ENCODE peak calls at places on chromosomes 12 and 14, in five cellular contexts. S is CD8-positive, alpha-beta memory T cell; N is upper lobe of right lung; X is tibial artery; A is PC-3. V is an unnamed sample.
A peak's percentile ranks its signal among the peaks of the same experiment; 100 is the strongest.

GRCh38 chr12:49389092-49389703 is 21.9 kb downstream of the SPATS2 start:
- DNase-seq in S (peak; percentile 38), N (peak; percentile 78), X (peak; percentile 27), A (no peak), V (no peak)

GRCh38 chr14:52790011-52790755 is 1.2 kb downstream of the GNPNAT1 start:
- DNase-seq in S (no peak), N (no peak), X (no peak), A (peak; percentile 31), V (no peak)

GRCh38 chr14:49692895-49693737 is at the start of gene KLHDC1:
- DNase-seq in S (peak; percentile 77), N (peak; percentile 95), X (peak; percentile 88), A (peak; percentile 68), V (peak; percentile 83)

GRCh38 chr12:88420460-88420859 is 159.8 kb downstream of the KITLG start:
- DNase-seq in S (no peak), N (no peak), X (no peak), A (peak; percentile 92), V (no peak)

GRCh38 chr12:85866929-85867776 is 6.9 kb upstream of the NTS start:
- DNase-seq in S (no peak), N (no peak), X (no peak), A (peak; percentile 72), V (no peak)

GRCh38 chr12:6603095-6603567 is 4.0 kb downstream of the CHD4 start:
- DNase-seq in S (peak; percentile 32), N (no peak), X (peak; percentile 62), A (no peak), V (no peak)

GRCh38 chr12:116880817-116881324 is 370 bp downstream of the HRK start:
- DNase-seq in S (peak; percentile 13), N (peak; percentile 69), X (no peak), A (peak; percentile 72), V (no peak)

GRCh38 chr14:96502621-96503251 is 554 bp downstream of the PAPOLA start:
- DNase-seq in S (no peak), N (peak; percentile 85), X (peak; percentile 54), A (peak; percentile 23), V (peak; percentile 39)

GRCh38 chr12:99093166-99093565 is 448.1 kb downstream of the APAF1 start:
- DNase-seq in S (no peak), N (no peak), X (no peak), A (no peak), V (no peak)

GRCh38 chr12:92342574-92342973 is 196.9 kb upstream of the BTG1 start:
- DNase-seq in S (no peak), N (no peak), X (no peak), A (no peak), V (no peak)

GRCh38 chr14:61091657-61092273 is 110.7 kb downstream of the SLC38A6 start:
- DNase-seq in S (no peak), N (no peak), X (no peak), A (no peak), V (no peak)

GRCh38 chr12:13179159-13180074 is 17.1 kb upstream of the EMP1 start:
- DNase-seq in S (peak; percentile 9), N (peak; percentile 77), X (peak; percentile 54), A (peak; percentile 74), V (no peak)

GRCh38 chr12:30257614-30258013 is 438.1 kb downstream of the IPO8 start:
- DNase-seq in S (no peak), N (no peak), X (no peak), A (no peak), V (no peak)

GRCh38 chr12:94954029-94954685 is 49.3 kb downstream of the NDUFA12 start:
- DNase-seq in S (no peak), N (no peak), X (no peak), A (peak; percentile 90), V (no peak)

GRCh38 chr14:91405241-91405721 is 12.3 kb downstream of the CCDC88C start:
- DNase-seq in S (peak; percentile 77), N (no peak), X (no peak), A (no peak), V (no peak)

GRCh38 chr14:106556665-106557289 is 1030.4 kb downstream of the TMEM121 start:
- DNase-seq in S (peak; percentile 36), N (peak; percentile 84), X (no peak), A (peak; percentile 13), V (no peak)

GRCh38 chr14:46686652-46687051 is 35.1 kb upstream of the RPL10L start:
- DNase-seq in S (no peak), N (no peak), X (no peak), A (no peak), V (no peak)

GRCh38 chr12:92927436-92928116 is 1.5 kb downstream of the EEA1 start:
- DNase-seq in S (peak; percentile 13), N (no peak), X (no peak), A (peak; percentile 66), V (no peak)

GRCh38 chr12:88111074-88111652 is 30.7 kb downstream of the CEP290 start:
- DNase-seq in S (peak; percentile 0), N (no peak), X (no peak), A (peak; percentile 76), V (no peak)

GRCh38 chr12:26845057-26845666 is 12.2 kb upstream of the ITPR2 start:
- DNase-seq in S (no peak), N (peak; percentile 73), X (peak; percentile 64), A (peak; percentile 78), V (no peak)

GRCh38 chr12:9906888-9907287 is 25.3 kb downstream of the CLEC2A start:
- DNase-seq in S (peak; percentile 71), N (no peak), X (no peak), A (no peak), V (no peak)

GRCh38 chr12:76860301-76860700 is 18.5 kb downstream of the CSRP2 start:
- DNase-seq in S (no peak), N (no peak), X (no peak), A (no peak), V (no peak)

GRCh38 chr12:115983226-115983798 is 294.2 kb downstream of the MED13L start:
- DNase-seq in S (no peak), N (no peak), X (no peak), A (peak; percentile 53), V (no peak)

GRCh38 chr14:59069455-59069854 is 119.0 kb upstream of the DAAM1 start:
- DNase-seq in S (no peak), N (no peak), X (no peak), A (no peak), V (no peak)

GRCh38 chr14:59063259-59063658 is 125.2 kb upstream of the DAAM1 start:
- DNase-seq in S (no peak), N (no peak), X (no peak), A (no peak), V (no peak)

DNA sequence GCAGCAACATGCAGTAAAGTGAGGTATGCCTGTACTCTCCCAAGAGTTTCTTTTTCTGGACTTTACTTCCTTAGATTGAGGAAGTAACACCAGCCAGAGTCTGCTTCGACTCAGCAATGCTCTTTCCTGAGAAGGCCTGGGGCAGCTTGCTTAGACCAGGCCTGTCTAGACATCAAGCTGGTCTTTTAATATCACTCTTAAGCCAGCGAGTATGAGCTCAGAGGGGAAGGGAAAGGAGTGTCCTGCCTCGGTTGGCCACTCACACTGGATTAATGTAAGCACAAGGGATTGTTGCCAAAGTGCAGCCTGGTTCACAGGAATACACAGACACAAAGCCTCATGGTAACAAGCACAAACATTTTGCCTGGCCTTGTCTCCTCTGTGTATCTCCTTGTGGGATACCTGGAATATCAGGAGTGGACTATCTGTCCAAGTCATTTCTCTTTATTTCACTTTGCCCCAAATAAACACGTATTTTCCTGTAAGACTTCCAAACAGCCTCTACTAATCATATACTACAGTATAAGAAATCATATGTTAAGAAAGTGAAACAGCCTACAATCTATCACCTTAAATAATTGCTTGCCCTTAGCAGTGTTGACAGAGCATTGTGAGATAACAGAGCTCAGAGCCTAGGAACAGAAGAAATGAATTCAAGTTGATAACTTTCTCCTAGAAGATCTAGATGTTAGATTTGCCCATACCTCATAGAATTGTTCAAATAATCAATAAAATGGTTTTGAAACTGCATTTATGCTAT is 121.2 kb upstream of the DAAM1 start:
- DNase-seq in S (no peak), N (no peak), X (no peak), A (no peak), V (no peak)
- H3K27ac ChIP-seq in S (no peak overlapping the region), N (no peak overlapping the region), X (no peak overlapping the region), A (no peak overlapping the region), V (no peak overlapping the region)

GRCh38 chr14:36510078-36510799 is 9.8 kb downstream of the NKX2-1 start:
- DNase-seq in S (no peak), N (peak; percentile 77), X (no peak), A (no peak), V (no peak)
- H3K27ac ChIP-seq in S (no peak overlapping the region), N (peak overlapping the region; percentile 91), X (no peak overlapping the region), A (no peak overlapping the region), V (no peak overlapping the region)

DNA sequence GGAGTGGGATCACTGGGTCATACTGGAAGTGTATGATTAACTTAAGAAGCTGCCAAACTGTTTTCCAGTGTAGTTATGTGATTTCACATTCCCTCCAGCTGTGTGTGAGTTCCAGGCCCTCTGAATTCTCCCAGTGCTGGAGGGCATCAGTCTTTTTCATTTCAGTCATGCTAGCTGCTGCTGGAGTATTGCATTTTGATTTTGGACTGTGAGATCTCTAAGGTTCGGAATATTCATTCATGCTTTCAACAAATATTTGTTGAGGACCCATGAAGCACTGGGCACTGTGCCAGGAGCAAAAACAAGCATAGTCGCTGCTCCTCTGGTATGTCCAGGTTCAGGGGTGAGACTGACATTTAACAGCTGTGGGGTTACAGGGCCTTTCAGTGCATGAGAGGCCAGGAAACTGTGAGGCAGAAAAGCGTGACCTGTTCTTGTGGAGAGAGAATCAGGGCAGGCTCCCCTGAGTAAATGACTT is 133.2 kb downstream of the SCARB1 start:
- DNase-seq in S (no peak), N (no peak), X (no peak), A (peak; percentile 68), V (no peak)
- H3K27ac ChIP-seq in S (no peak overlapping the region), N (peak overlapping the region; percentile 70), X (peak overlapping the region; percentile 75), A (peak overlapping the region; percentile 36), V (no peak overlapping the region)

GRCh38 chr14:21258889-21259787 is 10.1 kb downstream of the HNRNPC start:
- DNase-seq in S (no peak), N (no peak), X (no peak), A (no peak), V (no peak)

GRCh38 chr14:21255385-21256101 is 13.7 kb downstream of the HNRNPC start:
- DNase-seq in S (no peak), N (no peak), X (no peak), A (no peak), V (no peak)

GRCh38 chr14:21256539-21257394 is 12.5 kb downstream of the HNRNPC start:
- DNase-seq in S (no peak), N (no peak), X (no peak), A (no peak), V (no peak)

GRCh38 chr14:21258194-21258888 is 10.9 kb downstream of the HNRNPC start:
- DNase-seq in S (no peak), N (peak; percentile 68), X (no peak), A (no peak), V (no peak)

DNA sequence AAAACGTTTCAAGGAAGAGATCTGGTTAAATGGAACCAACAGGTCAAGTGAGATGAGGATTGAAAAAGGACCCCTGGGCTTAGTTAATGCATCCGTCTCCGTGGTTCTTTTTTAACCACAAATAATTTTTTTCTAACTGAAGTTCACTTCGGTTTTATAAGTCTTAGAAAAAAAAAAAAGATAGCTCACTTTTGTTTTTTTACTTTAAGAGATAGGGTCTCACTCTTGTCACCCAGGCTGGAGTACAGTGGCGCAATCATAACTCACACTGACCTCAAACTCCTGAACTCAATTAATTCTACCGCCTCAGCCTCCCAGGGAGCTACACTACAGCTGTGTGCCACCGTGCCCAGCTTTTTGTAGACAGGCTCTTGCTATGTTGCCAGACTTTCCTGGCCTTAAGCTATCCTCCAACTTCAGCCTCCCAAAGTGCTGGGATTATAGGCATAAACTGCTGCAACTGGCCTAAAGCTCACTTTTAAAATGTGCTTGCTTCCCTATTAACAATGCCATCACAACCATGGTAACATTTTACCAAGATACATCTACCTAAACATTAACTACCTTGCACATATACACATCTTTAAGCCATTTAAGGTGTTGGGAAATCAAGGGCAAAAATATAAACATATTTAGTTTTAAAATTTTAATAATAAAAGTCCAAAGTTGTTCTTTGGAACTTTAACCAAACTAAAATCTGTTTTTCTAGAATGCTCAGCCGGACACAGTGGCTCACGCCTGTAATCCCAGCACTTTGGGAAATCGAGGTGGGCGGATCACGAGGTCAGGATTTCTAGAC is 11.6 kb downstream of the HNRNPC start:
- DNase-seq in S (no peak), N (peak; percentile 22), X (no peak), A (no peak), V (no peak)
- H3K27ac ChIP-seq in S (no peak overlapping the region), N (no peak overlapping the region), X (no peak overlapping the region), A (no peak overlapping the region), V (no peak overlapping the region)

V was measured in substantia nigra.